ENCODE peak calls at places on chromosomes 2 and 18, in ten cellular contexts. V is AG20443, P is cardiac muscle cell, D is Right ventricle myocardium superior, N is LHCN-M2, R is iPS-NIHi11, S is left ventricle myocardium superior, A is NCI-H524, T is suprapubic skin, C is germinal center. B is an unnamed sample.

GRCh38 chr2:40403233-40403841 is 48.6 kb downstream of the SLC8A1 start:
- DNase-seq in V (peak), N (peak), D (no peak), P (no peak), T (no peak), C (no peak), S (no peak), A (no peak), R (no peak), B (no peak)

GRCh38 chr2:118249970-118250369 is 161.7 kb downstream of the INSIG2 start:
- DNase-seq in P (no peak), S (no peak), V (peak), C (no peak), N (no peak), D (no peak), T (no peak), A (no peak), R (no peak), B (no peak)

GRCh38 chr2:144131042-144131441 is 388.9 kb downstream of the ZEB2 start:
- DNase-seq in V (no peak), D (no peak), C (no peak), P (no peak), N (peak), S (no peak), T (no peak), A (no peak), R (no peak), B (no peak)

GRCh38 chr2:37454851-37455762 is 110.7 kb downstream of the QPCT start:
- DNase-seq in V (peak), A (peak), P (no peak), T (no peak), C (no peak), S (no peak), D (no peak), R (no peak), N (peak), B (no peak)

GRCh38 chr2:195532255-195532627 is 124.8 kb upstream of the SLC39A10 start:
- DNase-seq in S (no peak), N (peak), C (no peak), D (no peak), T (no peak), V (no peak), R (no peak), P (no peak), A (no peak), B (no peak)

GRCh38 chr2:64989982-64990614 is 899 bp downstream of the SLC1A4 start:
- DNase-seq in D (no peak), A (peak), P (no peak), V (peak), C (peak), R (peak), N (no peak), S (no peak), T (no peak), B (peak)

GRCh38 chr2:70630761-70631160 is 77.1 kb upstream of the TGFA start:
- DNase-seq in D (no peak), A (no peak), R (no peak), V (no peak), C (no peak), P (no peak), S (no peak), T (no peak), N (no peak), B (no peak)

GRCh38 chr2:191866675-191867506 is 20.0 kb upstream of the CAVIN2 start:
- DNase-seq in S (no peak), N (peak), P (peak), D (no peak), A (no peak), V (peak), R (peak), T (no peak), C (no peak), B (peak)

GRCh38 chr2:110747522-110748488 is 15.4 kb downstream of the ACOXL start:
- DNase-seq in P (no peak), D (no peak), T (no peak), S (no peak), A (no peak), R (no peak), V (no peak), N (no peak), C (no peak), B (no peak)

GRCh38 chr2:69828913-69829242 is 582 bp upstream of the GMCL1 start:
- DNase-seq in C (no peak), A (no peak), N (no peak), P (no peak), T (no peak), D (no peak), R (no peak), V (no peak), S (no peak), B (no peak)

GRCh38 chr2:205775091-205775876 is 93.0 kb downstream of the NRP2 start:
- DNase-seq in S (no peak), D (no peak), C (peak), N (no peak), A (peak), P (no peak), R (no peak), T (no peak), V (no peak), B (no peak)

GRCh38 chr2:187003038-187003543 is 154.1 kb upstream of the ZSWIM2 start:
- DNase-seq in R (no peak), P (no peak), V (no peak), A (peak), T (no peak), N (no peak), D (peak), C (no peak), S (peak), B (no peak)

GRCh38 chr18:73407506-73407905 is 539.7 kb upstream of the NETO1 start:
- DNase-seq in T (no peak), A (no peak), S (no peak), N (no peak), V (peak), P (no peak), R (no peak), C (no peak), D (no peak), B (no peak)

B was measured in NCI-H2171 treated with DMSO at 0.1 percent for 48 hours.